ENCODE peak calls at places on chromosomes 12 and 14, in six cellular contexts. H is MG63, K is lung, F is left ventricle myocardium inferior, Q is fibroblast of lung, C is H7. L is an unnamed sample. For H3K36me3 and H3K27me3, the result is how much of the 10 kb centered on the place peaks cover.

GRCh38 chr12:13973981-13974380 is 7.4 kb downstream of the GRIN2B start:
- DNase-seq in K (no peak), F (no peak), H (no peak), C (no peak), Q (no peak), L (no peak)

GRCh38 chr12:13152281-13152680 is 44.2 kb upstream of the EMP1 start:
- DNase-seq in C (no peak), F (peak), H (no peak), Q (no peak), K (no peak), L (no peak)

GRCh38 chr12:33476058-33476457 is 36.4 kb upstream of the SYT10 start:
- DNase-seq in Q (no peak), K (no peak), H (no peak), C (no peak), F (no peak), L (no peak)

GRCh38 chr14:24422261-24422660 is 7.2 kb downstream of the CBLN3 start:
- DNase-seq in H (no peak), C (no peak), K (no peak), Q (no peak), F (no peak), L (no peak)

GRCh38 chr12:57203791-57204190 is 12.8 kb upstream of the NXPH4 start:
- DNase-seq in Q (no peak), H (no peak), K (no peak), F (no peak), C (no peak), L (no peak)

GRCh38 chr14:52599974-52600373 is 47.3 kb downstream of the GPR137C start:
- DNase-seq in H (no peak), F (no peak), Q (no peak), C (no peak), K (no peak), L (no peak)

GRCh38 chr12:75818863-75819262 is 212.7 kb downstream of the PHLDA1 start:
- DNase-seq in Q (no peak), K (no peak), F (no peak), C (no peak), H (no peak), L (no peak)

GRCh38 chr12:124993568-124994434 is at the start of gene BRI3BP:
- DNase-seq in F (peak), C (peak), K (peak), Q (peak), H (peak), L (peak)

GRCh38 chr12:107359382-107359781 is 266.0 kb upstream of the CRY1 start:
- DNase-seq in H (peak), C (no peak), F (no peak), Q (no peak), K (no peak), L (no peak)

GRCh38 chr12:49201595-49202295 is 12.9 kb upstream of the TUBA1A start:
- DNase-seq in K (no peak), C (no peak), Q (peak), H (no peak), F (no peak), L (no peak)

GRCh38 chr14:106378191-106378590 is 851.8 kb downstream of the TMEM121 start:
- DNase-seq in H (no peak), F (no peak), Q (no peak), C (no peak), K (no peak), L (peak)

GRCh38 chr14:67533754-67534085 is 630 bp downstream of the PLEKHH1 start:
- DNase-seq in F (no peak), H (no peak), C (no peak), Q (no peak), K (no peak), L (no peak)

GRCh38 chr14:74552623-74553022 is 59.1 kb downstream of the ISCA2 start:
- DNase-seq in F (peak), K (peak), C (no peak), H (peak), Q (peak), L (no peak)

GRCh38 chr12:59689776-59690175 is 93.9 kb downstream of the SLC16A7 start:
- DNase-seq in C (no peak), F (no peak), K (no peak), H (no peak), Q (no peak), L (no peak)

GRCh38 chr12:18422849-18423248 is 161.5 kb downstream of the PIK3C2G start:
- DNase-seq in F (no peak), K (no peak), H (no peak), C (no peak), Q (no peak), L (no peak)

GRCh38 chr12:79422060-79422812 is 268.5 kb downstream of the PAWR start:
- DNase-seq in C (no peak), K (no peak), H (no peak), F (no peak), Q (peak), L (no peak)

GRCh38 chr12:6200266-6201198 is at the start of gene CD9:
- DNase-seq in Q (no peak), H (peak), C (peak), F (peak), K (peak), L (peak)

GRCh38 chr12:57627504-57628279 is 5.3 kb downstream of the B4GALNT1 start:
- DNase-seq in C (peak), H (no peak), Q (no peak), K (no peak), F (no peak), L (no peak)

GRCh38 chr14:61644834-61645233 is 50.5 kb upstream of the HIF1A start:
- DNase-seq in K (no peak), Q (peak), C (peak), H (no peak), F (no peak), L (no peak)

GRCh38 chr14:78253986-78254385 is 83.8 kb downstream of the NRXN3 start:
- DNase-seq in F (no peak), C (no peak), K (no peak), Q (no peak), H (peak), L (no peak)

GRCh38 chr14:54211562-54212308 is 185.1 kb upstream of the CDKN3 start:
- DNase-seq in C (no peak), Q (peak), H (peak), F (no peak), K (no peak), L (no peak)

GRCh38 chr14:54772451-54772881 is 130.2 kb downstream of the GCH1 start:
- DNase-seq in F (no peak), Q (peak), C (peak), H (no peak), K (no peak), L (no peak)

GRCh38 chr14:90605430-90605829 is 208.6 kb downstream of the CALM1 start:
- DNase-seq in H (no peak), C (peak), Q (no peak), F (no peak), K (no peak), L (no peak)

GRCh38 chr14:81435578-81436295 is 35.6 kb upstream of the STON2 start:
- DNase-seq in K (peak), Q (peak), F (peak), C (peak), H (peak), L (peak)

GRCh38 chr14:58167057-58167456 is 15.0 kb upstream of the ARMH4 start:
- DNase-seq in H (no peak), Q (no peak), C (no peak), K (no peak), F (no peak), L (no peak)

GRCh38 chr12:67919406-67919805 is 69.8 kb upstream of the IFNG-AS1 start:
- DNase-seq in H (no peak), F (no peak), C (no peak), K (no peak), Q (no peak), L (no peak)

GRCh38 chr12:1881936-1882335 is 36.5 kb downstream of the CACNA2D4 start:
- DNase-seq in Q (no peak), H (no peak), F (no peak), K (no peak), C (no peak), L (peak)

GRCh38 chr12:89225808-89226368 is 126.4 kb downstream of the DUSP6 start:
- DNase-seq in C (peak), F (no peak), H (peak), Q (peak), K (peak), L (peak)

GRCh38 chr14:83556746-83557460 is 1973.0 kb upstream of the FLRT2 start:
- DNase-seq in C (no peak), K (no peak), Q (peak), F (no peak), H (no peak), L (no peak)

GRCh38 chr12:56119361-56119796 is 1.3 kb downstream of the ZC3H10 start:
- DNase-seq in H (peak), Q (peak), K (peak), F (peak), C (peak), L (peak)

GRCh38 chr12:53695148-53696138 is 19.6 kb upstream of the ATP5MC2 start:
- DNase-seq in F (no peak), C (peak), K (no peak), H (peak), Q (peak), L (peak)

GRCh38 chr12:6092784-6093722 is 31.4 kb downstream of the VWF start:
- DNase-seq in H (peak), K (peak), Q (peak), F (no peak), C (peak), L (peak)

GRCh38 chr12:18824287-18824686 is 86.4 kb downstream of the CAPZA3 start:
- DNase-seq in H (no peak), K (no peak), F (no peak), C (no peak), Q (no peak), L (no peak)

GRCh38 chr12:50188875-50189575 is 21.9 kb upstream of the CERS5 start:
- DNase-seq in K (no peak), H (no peak), F (no peak), Q (no peak), C (no peak), L (no peak)

GRCh38 chr14:61179776-61180398 is 101.3 kb downstream of the TMEM30B start:
- DNase-seq in K (no peak), F (no peak), H (no peak), C (no peak), Q (peak), L (no peak)

GRCh38 chr12:57810450-57810849 is 8.1 kb downstream of the AVIL start:
- DNase-seq in Q (peak), F (no peak), K (no peak), C (no peak), H (no peak), L (no peak)

DNA sequence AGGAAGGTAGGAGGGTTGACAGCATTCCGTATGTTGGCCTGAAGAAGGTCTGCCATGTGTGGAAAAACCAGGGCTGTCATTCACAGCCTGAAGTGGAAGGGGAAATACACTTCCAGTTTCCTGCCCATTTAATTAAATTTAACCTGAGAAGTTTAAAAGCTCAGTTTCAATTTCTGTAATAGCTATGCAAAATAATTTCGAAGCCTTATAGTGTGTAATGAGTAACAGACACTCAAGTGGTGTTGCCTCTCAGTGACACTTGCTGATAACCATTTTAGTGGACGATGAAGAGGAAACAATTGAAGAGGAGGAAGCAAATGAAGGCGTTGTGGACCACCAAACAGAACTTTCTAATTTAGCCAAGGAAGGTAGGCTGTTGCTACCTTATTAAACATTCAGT is 44.8 kb downstream of the EP400 start:
- DNase-seq in F (no peak), H (no peak), K (no peak), Q (no peak), C (no peak), L (no peak)
- H3K36me3 ChIP-seq in F (half or more), H (half or more), K (under half), Q (under half), C (under half), L (under half)

DNA sequence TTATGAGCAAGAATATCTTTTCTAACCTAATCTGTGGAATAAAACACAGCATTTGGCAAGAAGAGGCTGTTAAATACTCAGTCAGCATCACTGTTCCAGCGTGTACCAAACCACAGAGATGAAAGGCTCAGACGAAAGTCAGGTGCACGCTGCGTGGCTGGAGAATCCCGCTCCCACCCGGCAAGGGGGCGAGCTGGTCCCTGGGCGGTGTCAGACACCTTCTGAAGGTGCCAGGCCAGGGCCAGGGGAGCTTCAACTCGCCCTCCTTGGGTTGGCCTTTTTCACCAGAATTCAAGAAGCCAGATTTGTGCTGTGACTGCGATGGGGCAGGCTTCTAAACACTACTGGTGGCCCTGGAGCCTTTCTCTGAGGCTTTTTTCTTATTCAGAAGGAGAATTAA is 73.1 kb downstream of the WDR20 start:
- DNase-seq in K (no peak), Q (no peak), F (no peak), H (no peak), C (peak), L (no peak)
- H3K4me3 ChIP-seq in K (no peak), Q (no peak), F (no peak), H (no peak), C (no peak), L (no peak)

GRCh38 chr14:101119830-101120571 is 216.5 kb upstream of the RTL1 start:
- DNase-seq in K (peak), C (peak), Q (no peak), H (no peak), F (no peak), L (no peak)
- H3K27me3 ChIP-seq in K (under half), C (under half), Q (under half), H (under half), F (under half), L (under half)

DNA sequence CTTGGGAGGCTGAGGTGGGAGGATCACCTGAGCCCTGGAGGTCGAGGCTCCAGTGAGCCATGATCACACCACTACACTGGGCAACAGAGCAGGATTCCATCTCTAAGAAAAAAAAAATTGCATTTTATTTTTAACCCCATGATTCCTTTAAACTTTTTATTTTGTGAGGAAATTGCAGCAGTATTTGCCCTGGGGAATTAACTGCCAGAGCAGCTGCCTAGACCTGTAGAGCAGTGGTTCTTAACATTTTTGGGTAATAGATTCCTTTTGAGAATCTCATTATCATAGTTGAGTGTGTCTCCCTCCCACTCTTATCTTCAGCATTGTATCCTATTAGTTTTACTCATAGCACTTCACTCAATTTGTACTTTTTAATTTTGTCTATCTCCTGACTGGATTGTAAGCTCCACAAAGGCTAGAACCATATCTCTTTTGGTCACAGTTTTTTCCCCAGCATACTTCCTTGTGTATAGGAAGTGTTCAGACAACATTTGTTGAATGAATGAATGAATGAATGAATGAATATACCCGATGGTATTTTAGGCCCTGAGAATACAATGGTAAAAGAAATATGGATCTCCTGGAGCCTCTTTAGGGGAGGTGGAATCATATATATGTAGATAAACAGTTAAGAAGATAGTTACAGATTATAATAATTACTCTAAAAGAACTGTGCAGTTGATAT is 40.6 kb downstream of the BRMS1L start:
- DNase-seq in Q (no peak), F (no peak), K (no peak), C (no peak), H (no peak), L (no peak)
- H3K36me3 ChIP-seq in Q (under half), F (under half), K (under half), C (under half), H (under half), L (under half)

GRCh38 chr14:75604979-75605825 is 26.8 kb downstream of the FLVCR2 start:
- DNase-seq in F (peak), Q (peak), H (no peak), K (peak), C (no peak), L (no peak)

GRCh38 chr14:75607044-75607443 is 28.6 kb downstream of the FLVCR2 start:
- DNase-seq in C (no peak), Q (no peak), H (no peak), F (no peak), K (no peak), L (no peak)

GRCh38 chr14:75607842-75608640 is 29.6 kb downstream of the FLVCR2 start:
- DNase-seq in H (no peak), K (no peak), C (no peak), Q (no peak), F (no peak), L (no peak)

GRCh38 chr14:75602527-75602926 is 24.1 kb downstream of the FLVCR2 start:
- DNase-seq in Q (no peak), C (no peak), H (no peak), K (no peak), F (no peak), L (no peak)

DNA sequence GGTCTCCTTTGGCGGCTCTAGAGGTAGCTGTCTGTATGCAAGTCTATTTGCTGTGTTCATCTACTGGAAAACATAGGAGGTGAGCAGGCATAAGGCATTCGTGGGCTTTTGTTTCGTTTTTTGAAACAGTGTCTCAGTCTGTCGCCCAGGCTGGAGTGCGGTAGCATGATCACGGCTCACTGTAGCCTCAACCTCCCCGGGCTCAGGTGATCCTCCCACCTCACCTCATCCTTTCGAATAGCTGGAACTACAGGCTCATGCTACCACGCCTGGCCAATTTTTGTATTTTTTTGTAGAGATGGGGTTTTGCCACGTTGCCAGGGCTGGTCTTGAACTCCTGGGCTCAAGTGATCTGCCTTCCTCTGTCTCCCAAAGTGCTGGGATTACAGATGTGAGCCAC is 27.5 kb downstream of the FLVCR2 start:
- DNase-seq in F (no peak), Q (no peak), H (no peak), C (no peak), K (no peak), L (no peak)
- H3K4me3 ChIP-seq in F (peak), Q (no peak), H (no peak), C (no peak), K (no peak), L (no peak)

DNA sequence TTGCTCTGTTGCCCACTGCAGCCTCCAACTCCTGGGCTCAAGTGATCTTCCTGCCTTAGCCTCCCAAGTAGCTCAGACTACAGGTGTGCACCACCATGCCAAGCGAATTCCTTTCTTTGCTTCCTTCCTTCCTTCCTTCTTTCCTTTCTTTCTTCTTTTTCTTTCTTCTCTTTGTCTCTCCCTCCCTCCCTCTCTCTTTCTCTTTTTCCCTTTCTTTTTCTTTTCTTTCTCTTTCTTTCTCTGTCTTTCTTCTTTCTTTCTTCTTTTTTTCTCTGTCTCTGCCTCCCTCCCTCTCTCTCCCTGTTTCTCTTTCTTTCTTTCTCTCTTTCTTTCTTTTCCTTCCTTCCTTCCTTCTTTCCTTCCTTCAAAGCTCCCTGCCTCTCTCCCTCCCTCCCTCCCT is 52.9 kb downstream of the LGMN start:
- DNase-seq in K (no peak), F (no peak), C (no peak), H (no peak), Q (no peak), L (no peak)
- H3K27me3 ChIP-seq in K (under half), F (under half), C (under half), H (under half), Q (under half), L (under half)

L was measured in Caco-2.